ENCODE peak calls at places on chromosomes 16 and 17, in four cellular contexts. R is BE2C; U is CD8-positive, alpha-beta T cell; P is left lung. Q is an unnamed sample. For H3K4me1, the result is how much of the 10 kb centered on the place peaks cover.

GRCh38 chr17:80254396-80255241 is 6.0 kb upstream of the RNF213 start:
- DNase-seq in U (peak), R (no peak), P (peak), Q (no peak)

GRCh38 chr17:79801156-79802038 is 4.5 kb upstream of the CBX8 start:
- DNase-seq in U (no peak), R (no peak), P (no peak), Q (peak)

GRCh38 chr16:66250686-66251405 is 115.6 kb upstream of the CDH5 start:
- DNase-seq in P (no peak), U (no peak), R (no peak), Q (peak)

GRCh38 chr16:83727018-83727417 is 80.8 kb upstream of the HSBP1 start:
- DNase-seq in R (no peak), P (no peak), U (no peak), Q (no peak)

GRCh38 chr16:83720981-83721380 is 86.8 kb upstream of the HSBP1 start:
- DNase-seq in U (no peak), P (no peak), R (no peak), Q (no peak)

GRCh38 chr17:57541472-57542394 is 203.4 kb downstream of the CCDC182 start:
- DNase-seq in R (peak), P (no peak), U (no peak), Q (no peak)

GRCh38 chr16:74573622-74574021 is 33.3 kb downstream of the GLG1 start:
- DNase-seq in R (peak), P (no peak), U (no peak), Q (no peak)

GRCh38 chr16:85738878-85739715 is 11.8 kb downstream of the C16orf74 start:
- DNase-seq in R (peak), U (no peak), P (no peak), Q (no peak)

GRCh38 chr17:8622191-8622590 is 8.3 kb downstream of the MYH10 start:
- DNase-seq in U (no peak), R (no peak), P (no peak), Q (no peak)

GRCh38 chr16:2473425-2473926 is 1.5 kb upstream of the TBC1D24 start:
- DNase-seq in U (no peak), R (no peak), P (no peak), Q (no peak)

GRCh38 chr16:17476414-17477259 is 5.9 kb upstream of the XYLT1 start:
- DNase-seq in R (peak), U (peak), P (no peak), Q (no peak)

GRCh38 chr16:19583665-19584300 is 28.3 kb downstream of the VPS35L start:
- DNase-seq in U (peak), R (peak), P (no peak), Q (no peak)

GRCh38 chr17:12739500-12739899 is 49.8 kb upstream of the ARHGAP44 start:
- DNase-seq in P (no peak), U (no peak), R (no peak), Q (no peak)

GRCh38 chr17:12736526-12736925 is 52.8 kb upstream of the ARHGAP44 start:
- DNase-seq in R (no peak), P (no peak), U (no peak), Q (no peak)

GRCh38 chr17:12734852-12735430 is 54.4 kb upstream of the ARHGAP44 start:
- DNase-seq in R (no peak), U (no peak), P (no peak), Q (no peak)

GRCh38 chr17:12737740-12738469 is 51.4 kb upstream of the ARHGAP44 start:
- DNase-seq in R (no peak), P (no peak), U (no peak), Q (no peak)

GRCh38 chr17:12738624-12739023 is 50.7 kb upstream of the ARHGAP44 start:
- DNase-seq in U (no peak), R (no peak), P (no peak), Q (no peak)
- H3K4me1 ChIP-seq in U (under half), R (under half), P (under half), Q (under half)

DNA sequence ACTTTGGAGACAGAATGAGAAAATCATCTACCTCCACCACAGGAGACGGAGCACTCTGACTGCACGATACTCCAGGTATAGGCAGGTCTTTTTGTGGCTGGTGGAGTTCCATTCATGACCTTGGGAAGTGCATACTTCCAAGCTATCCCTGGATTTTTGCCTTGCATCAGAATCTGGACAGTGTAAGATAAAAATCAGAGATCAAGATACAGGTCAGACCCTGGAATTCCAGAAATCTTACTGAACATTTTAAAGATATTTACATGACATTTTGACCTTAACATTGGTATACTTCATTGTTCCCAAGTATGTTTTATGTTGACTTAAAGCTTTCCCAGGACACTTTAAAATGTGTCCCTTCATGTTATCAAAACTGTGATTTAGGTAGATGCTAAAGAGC is 101.0 kb downstream of the SYCE1L start:
- DNase-seq in U (no peak), R (no peak), P (no peak), Q (no peak)
- H3K4me1 ChIP-seq in U (under half), R (under half), P (under half), Q (under half)

GRCh38 chr17:50914510-50914849 is 48.3 kb upstream of the TOB1 start:
- DNase-seq in R (no peak), P (no peak), U (no peak), Q (no peak)

GRCh38 chr17:50909765-50910661 is 43.9 kb upstream of the TOB1 start:
- DNase-seq in R (no peak), U (peak), P (no peak), Q (no peak)

GRCh38 chr17:50913120-50913519 is 47.0 kb upstream of the TOB1 start:
- DNase-seq in U (no peak), R (no peak), P (no peak), Q (no peak)

GRCh38 chr17:50911450-50911849 is 45.3 kb upstream of the TOB1 start:
- DNase-seq in U (no peak), R (no peak), P (no peak), Q (no peak)

DNA sequence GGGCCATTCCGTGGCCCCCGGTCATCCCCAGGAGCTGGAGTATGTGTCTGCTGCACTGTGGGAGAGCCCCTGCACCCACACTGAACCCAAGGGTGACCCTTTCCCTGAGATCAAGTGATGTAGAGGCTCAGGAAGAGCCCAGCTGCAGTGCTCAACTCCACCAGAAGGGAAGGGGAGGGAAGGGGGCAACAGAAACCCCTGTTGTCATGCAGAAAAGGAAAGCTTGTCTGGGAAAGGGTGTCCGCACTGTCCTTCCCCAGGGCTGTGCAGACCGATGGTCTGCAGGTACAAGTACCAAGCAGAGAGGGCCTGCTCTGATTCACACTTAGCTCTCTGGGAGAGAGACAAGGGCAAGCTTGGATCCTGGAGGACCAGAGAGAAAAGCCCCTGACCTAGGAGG is 45.7 kb upstream of the TOB1 start:
- DNase-seq in U (no peak), R (no peak), P (no peak), Q (no peak)
- H3K4me1 ChIP-seq in U (half or more), R (under half), P (under half), Q (under half)

GRCh38 chr17:81551458-81552243 is 502 bp downstream of the FAAP100 start:
- DNase-seq in R (no peak), P (no peak), U (no peak), Q (no peak)

GRCh38 chr17:81553616-81554181 is 1.5 kb upstream of the FAAP100 start:
- DNase-seq in R (peak), U (no peak), P (no peak), Q (no peak)

GRCh38 chr17:81550830-81551457 is 1.2 kb downstream of the FAAP100 start:
- DNase-seq in U (no peak), P (no peak), R (no peak), Q (no peak)

GRCh38 chr17:81552244-81553017 is at the start of gene FAAP100:
- DNase-seq in R (peak), P (peak), U (peak), Q (peak)

DNA sequence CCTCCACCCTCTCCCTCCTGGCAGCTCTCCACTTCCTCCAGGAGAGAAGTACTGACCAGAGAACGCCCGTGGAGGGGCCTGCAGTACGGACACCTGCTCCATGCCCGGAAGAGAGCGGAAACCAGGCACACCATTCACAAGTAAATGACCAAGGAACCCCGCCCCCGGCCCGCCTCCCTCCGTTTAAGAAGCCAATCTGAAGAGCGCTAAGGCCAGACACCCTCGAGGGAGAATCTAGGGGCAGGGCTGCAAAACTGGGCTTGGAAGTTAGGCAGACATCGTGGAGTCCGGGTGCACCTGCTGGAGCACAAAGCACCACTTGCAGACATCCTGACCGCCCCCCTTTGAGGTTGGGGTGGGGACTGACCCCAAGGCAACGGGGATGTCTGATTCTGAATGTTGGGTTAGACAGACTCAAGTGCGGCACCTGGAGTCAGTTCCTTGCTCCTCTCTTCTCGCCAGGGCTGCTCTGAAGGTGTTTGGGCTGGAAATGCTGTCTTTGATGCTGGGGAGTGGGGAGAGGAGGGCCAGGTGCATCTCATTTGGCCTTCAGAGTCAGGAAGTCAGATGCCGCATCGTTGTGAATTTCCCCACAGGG is 964 bp upstream of the FAAP100 start:
- DNase-seq in P (peak), R (peak), U (peak), Q (peak)
- H3K4me1 ChIP-seq in P (under half), R (under half), U (under half), Q (under half)

DNA sequence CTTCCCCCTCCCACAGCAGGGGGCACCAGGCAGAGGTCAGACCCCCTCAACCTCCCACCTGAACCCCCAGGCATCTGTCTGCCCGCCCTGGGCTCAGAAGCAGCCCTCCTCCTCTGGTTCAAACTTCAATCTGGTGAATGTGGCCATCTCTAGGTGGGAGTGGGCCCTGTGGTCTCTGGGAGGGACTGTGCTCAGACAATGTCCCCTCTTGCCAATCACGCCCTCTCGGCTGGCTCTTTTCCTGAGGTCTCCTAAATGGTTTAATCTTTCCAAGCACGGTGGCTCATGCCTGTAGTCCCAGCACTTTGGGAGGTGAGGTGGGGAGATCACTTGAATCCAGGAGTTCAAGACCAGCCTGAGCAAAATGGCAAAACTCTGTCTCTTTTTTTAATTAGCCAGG is 15.2 kb downstream of the LITAF start:
- DNase-seq in U (no peak), P (no peak), R (no peak), Q (peak)
- H3K4me1 ChIP-seq in U (half or more), P (under half), R (under half), Q (under half)

GRCh38 chr17:29763273-29763672 is 140.6 kb upstream of the CORO6 start:
- DNase-seq in U (no peak), P (no peak), R (no peak), Q (no peak)

GRCh38 chr17:29758255-29758654 is 135.5 kb upstream of the CORO6 start:
- DNase-seq in P (no peak), U (no peak), R (no peak), Q (no peak)

GRCh38 chr17:29760279-29760721 is 137.6 kb upstream of the CORO6 start:
- DNase-seq in P (no peak), U (peak), R (no peak), Q (no peak)

GRCh38 chr17:29764217-29764616 is 141.5 kb upstream of the CORO6 start:
- DNase-seq in U (no peak), R (no peak), P (no peak), Q (no peak)

GRCh38 chr17:29760771-29761682 is 138.3 kb upstream of the CORO6 start:
- DNase-seq in R (peak), P (peak), U (peak), Q (peak)
- H3K4me1 ChIP-seq in R (under half), P (under half), U (under half), Q (under half)

GRCh38 chr17:32335046-32335445 is 6.9 kb downstream of the C17orf75 start:
- DNase-seq in P (no peak), U (no peak), R (no peak), Q (no peak)

GRCh38 chr17:32333187-32333586 is 8.8 kb downstream of the C17orf75 start:
- DNase-seq in P (no peak), R (no peak), U (no peak), Q (no peak)

GRCh38 chr17:32330142-32330541 is 11.8 kb downstream of the C17orf75 start:
- DNase-seq in R (no peak), U (no peak), P (no peak), Q (no peak)

GRCh38 chr17:32327911-32328310 is 14.1 kb downstream of the C17orf75 start:
- DNase-seq in R (no peak), U (no peak), P (no peak), Q (peak)

DNA sequence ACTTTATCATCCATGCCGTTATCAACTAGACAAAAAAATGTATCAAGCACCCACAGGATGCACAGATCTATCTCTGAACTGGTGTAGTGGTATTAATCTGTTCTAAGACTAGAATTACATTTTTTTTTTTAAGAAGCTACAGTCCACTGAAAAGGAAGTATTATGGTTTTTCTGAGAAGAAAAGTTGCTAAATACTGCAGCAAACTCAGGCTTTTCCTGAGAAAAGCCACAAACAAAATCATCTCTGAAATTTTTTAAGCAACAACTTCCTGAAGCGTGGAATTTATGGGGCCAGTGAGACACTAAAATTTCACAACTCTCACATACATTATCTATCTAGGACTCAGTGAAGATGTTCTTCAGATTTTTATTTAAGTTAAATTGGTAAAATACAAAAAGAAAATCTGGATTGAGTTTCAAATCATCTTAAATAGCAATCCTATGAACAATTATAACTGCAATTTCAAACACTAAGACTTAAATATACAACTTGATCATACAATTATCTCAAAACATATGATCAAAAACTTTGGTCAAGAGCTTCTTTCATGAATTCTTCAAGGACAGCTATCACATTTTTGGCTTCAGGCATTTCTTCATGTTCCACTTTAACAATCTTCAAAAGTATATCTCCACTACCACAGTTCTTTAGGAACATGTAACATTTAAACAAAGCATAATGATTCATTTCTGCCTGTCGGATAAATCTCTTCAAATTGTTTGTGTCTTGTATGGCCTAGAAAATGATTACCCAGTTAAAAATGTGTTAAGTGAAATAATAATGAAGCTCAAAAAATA is 10.5 kb downstream of the C17orf75 start:
- DNase-seq in P (no peak), U (no peak), R (no peak), Q (no peak)
- H3K4me1 ChIP-seq in P (under half), U (under half), R (under half), Q (under half)

GRCh38 chr16:15672514-15673167 is 22.6 kb downstream of the NDE1 start:
- DNase-seq in U (peak), P (peak), R (no peak), Q (peak)

GRCh38 chr16:15676506-15676905 is 26.5 kb downstream of the NDE1 start:
- DNase-seq in R (no peak), P (no peak), U (no peak), Q (no peak)

GRCh38 chr16:15677447-15677846 is 27.4 kb downstream of the NDE1 start:
- DNase-seq in U (no peak), R (no peak), P (no peak), Q (no peak)

GRCh38 chr16:15671530-15672117 is 21.6 kb downstream of the NDE1 start:
- DNase-seq in P (no peak), R (no peak), U (no peak), Q (no peak)

GRCh38 chr16:15674571-15674970 is 24.5 kb downstream of the NDE1 start:
- DNase-seq in U (no peak), R (no peak), P (no peak), Q (no peak)
- H3K4me1 ChIP-seq in U (under half), R (under half), P (under half), Q (under half)

DNA sequence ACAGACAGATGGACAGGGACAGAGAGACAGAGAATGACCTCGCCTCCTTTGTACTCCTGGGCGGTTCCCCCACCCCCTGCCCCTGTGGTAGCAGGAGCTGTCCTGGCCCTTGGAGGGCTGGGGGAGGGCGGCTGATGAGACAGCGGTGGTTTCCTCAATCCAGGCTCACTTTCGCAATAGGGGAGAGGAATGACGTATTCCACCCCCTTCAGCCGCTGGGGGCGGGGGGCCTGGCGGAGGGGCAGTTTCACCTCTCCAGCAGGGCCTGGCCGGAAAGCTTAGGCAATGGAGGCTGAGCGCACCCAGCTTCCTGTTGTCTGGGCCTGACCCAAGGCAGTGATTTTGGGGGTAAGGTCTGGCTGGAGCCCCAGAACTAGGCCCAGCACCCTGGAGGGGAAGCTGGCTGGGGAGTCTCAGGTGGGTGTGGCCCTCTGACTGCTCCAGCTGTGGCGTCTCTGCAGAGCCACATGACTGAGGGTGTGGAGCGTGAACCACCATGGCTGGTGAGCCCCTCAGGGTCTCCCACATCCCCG is 7.4 kb downstream of the FMNL1 start:
- DNase-seq in P (peak), R (no peak), U (peak), Q (peak)
- H3K4me1 ChIP-seq in P (under half), R (under half), U (half or more), Q (under half)

Q was measured in upper lobe of right lung.